ENCODE peak calls at places on chromosomes 13 and 19, in nine cellular contexts. W is stimulated activated CD4-positive, alpha-beta T cell treated with anti-CD3 and anti-CD28 coated beads, Interleukin-1b, Interleukin-23, amount 100 ng/mL, for 24 hours; L is stimulated activated CD8-positive, alpha-beta memory T cell treated with anti-CD3 and anti-CD28 coated beads, Interleukin-2, amount 100 ng/mL, for 48 hours; C is NCI-H1436; D is bronchial epithelial cell; A is CD8-positive, alpha-beta memory T cell; U is WTC11; G is DMS153; Y is dorsolateral prefrontal cortex. B is an unnamed sample.

GRCh38 chr19:16623576-16623975 is 4.4 kb downstream of the MED26 start:
- DNase-seq in A (no peak), Y (no peak), D (no peak), W (no peak), L (no peak), U (no peak), C (no peak), G (no peak), B (no peak)

GRCh38 chr13:73300718-73301425 is 242.1 kb downstream of the KLF5 start:
- DNase-seq in C (no peak), G (no peak), Y (no peak), A (no peak), W (no peak), D (no peak), U (no peak), L (no peak), B (no peak)

GRCh38 chr13:23516190-23516589 is 54.0 kb upstream of the TNFRSF19 start:
- DNase-seq in C (no peak), Y (no peak), D (no peak), G (no peak), L (no peak), U (no peak), A (no peak), W (no peak), B (no peak)

GRCh38 chr19:12126707-12127106 is 13.4 kb downstream of the ZNF20 start:
- DNase-seq in Y (no peak), L (no peak), A (no peak), W (no peak), D (peak), C (no peak), U (peak), G (no peak), B (no peak)

GRCh38 chr19:18495204-18495911 is 26.5 kb downstream of the ELL start:
- DNase-seq in U (no peak), D (no peak), G (no peak), L (no peak), Y (no peak), A (peak), C (no peak), W (no peak), B (no peak)

GRCh38 chr13:60572855-60573254 is 175.8 kb downstream of the TDRD3 start:
- DNase-seq in L (no peak), C (no peak), Y (no peak), U (no peak), W (no peak), D (no peak), A (no peak), G (no peak), B (no peak)

GRCh38 chr19:33486936-33487793 is 34.4 kb downstream of the PEPD start:
- DNase-seq in C (no peak), A (no peak), D (no peak), W (no peak), G (no peak), U (no peak), L (no peak), Y (peak), B (no peak)

GRCh38 chr19:2495651-2496316 is 19.9 kb downstream of the GADD45B start:
- DNase-seq in L (no peak), W (no peak), G (no peak), D (no peak), C (no peak), A (no peak), U (no peak), Y (no peak), B (no peak)

GRCh38 chr19:45507864-45508680 is 793 bp downstream of the VASP start:
- DNase-seq in A (peak), Y (no peak), C (peak), W (no peak), L (peak), D (peak), G (peak), U (peak), B (no peak)